ENCODE peak calls at places on chromosomes 1 and 21, in four cellular contexts. H, J, S and P are unnamed samples.
A peak's percentile ranks its signal among the peaks of the same experiment; 100 is the strongest.

GRCh38 chr1:19122668-19123067 is 87.4 kb downstream of the UBR4 start:
- DNase-seq in J (no peak), S (peak; percentile 56), H (peak; percentile 6), P (no peak)

GRCh38 chr1:119080586-119080985 is 59.9 kb downstream of the WARS2 start:
- DNase-seq in S (peak; percentile 35), H (peak; percentile 98), J (peak; percentile 60), P (peak; percentile 32)

GRCh38 chr1:38334930-38335592 is 288.5 kb upstream of the POU3F1 start:
- DNase-seq in S (no peak), H (no peak), J (no peak), P (no peak)

GRCh38 chr1:182664281-182664680 is 20.1 kb downstream of the RGS8 start:
- DNase-seq in H (no peak), J (no peak), S (no peak), P (no peak)

GRCh38 chr1:27520651-27521050 is 30.7 kb upstream of the WASF2 start:
- DNase-seq in J (no peak), S (no peak), H (no peak), P (peak; percentile 33)

GRCh38 chr1:178057863-178058576 is 35.9 kb upstream of the RASAL2 start:
- DNase-seq in H (peak; percentile 65), J (peak; percentile 42), S (peak; percentile 8), P (peak; percentile 60)

GRCh38 chr1:246195296-246195695 is 311.8 kb downstream of the SMYD3 start:
- DNase-seq in H (no peak), J (no peak), S (no peak), P (no peak)

GRCh38 chr1:25476186-25477097 is 45.7 kb downstream of the MACO1 start:
- DNase-seq in S (no peak), H (no peak), J (no peak), P (no peak)

GRCh38 chr21:45427331-45428271 is 22.6 kb downstream of the COL18A1 start:
- DNase-seq in J (peak; percentile 71), H (peak; percentile 95), S (peak; percentile 91), P (peak; percentile 59)

GRCh38 chr1:157137051-157137772 is 983 bp downstream of the ETV3 start:
- DNase-seq in J (no peak), H (no peak), S (no peak), P (peak; percentile 46)

GRCh38 chr1:167625040-167625823 is 4.8 kb upstream of the RCSD1 start:
- DNase-seq in J (no peak), S (no peak), H (no peak), P (no peak)

GRCh38 chr1:33219886-33220661 is 36.2 kb upstream of the ZNF362 start:
- DNase-seq in H (peak; percentile 36), S (peak; percentile 88), J (peak; percentile 16), P (no peak)

GRCh38 chr1:117681093-117681950 is 75.5 kb downstream of the TENT5C start:
- DNase-seq in H (no peak), J (peak; percentile 45), S (no peak), P (no peak)

GRCh38 chr1:45038240-45038639 is 26.2 kb downstream of the UROD start:
- DNase-seq in S (no peak), H (no peak), J (no peak), P (no peak)

GRCh38 chr1:5763971-5764370 is 228.3 kb downstream of the NPHP4 start:
- DNase-seq in S (no peak), H (no peak), J (no peak), P (no peak)

GRCh38 chr21:38811257-38811656 is 5.5 kb downstream of the ETS2 start:
- DNase-seq in J (peak; percentile 51), S (no peak), H (peak; percentile 97), P (no peak)

GRCh38 chr1:204455063-204455830 is 39.4 kb downstream of the PIK3C2B start:
- DNase-seq in S (no peak), H (no peak), J (peak; percentile 77), P (peak; percentile 96)

GRCh38 chr21:43331962-43332458 is 94.9 kb downstream of the SIK1 start:
- DNase-seq in J (no peak), H (peak; percentile 91), S (peak; percentile 45), P (no peak)

GRCh38 chr1:22045604-22046228 is 6.8 kb upstream of the CDC42 start:
- DNase-seq in J (no peak), S (no peak), H (no peak), P (no peak)

GRCh38 chr21:33197546-33197945 is 32.2 kb upstream of the IFNAR2 start:
- DNase-seq in J (peak; percentile 34), S (no peak), H (no peak), P (no peak)

GRCh38 chr1:82323144-82323543 is 522.4 kb downstream of the ADGRL2 start:
- DNase-seq in H (no peak), S (no peak), J (no peak), P (no peak)

GRCh38 chr1:21184266-21184665 is 7.6 kb upstream of the EIF4G3 start:
- DNase-seq in H (no peak), S (no peak), J (no peak), P (no peak)

GRCh38 chr1:18618546-18619466 is 11.8 kb upstream of the PAX7 start:
- DNase-seq in H (peak; percentile 18), S (peak; percentile 29), J (no peak), P (peak; percentile 59)

GRCh38 chr1:26357121-26357602 is 3.2 kb upstream of the CRYBG2 start:
- DNase-seq in S (peak; percentile 91), J (no peak), H (no peak), P (no peak)

GRCh38 chr1:153346067-153346723 is 2.4 kb downstream of the PGLYRP4 start:
- DNase-seq in H (no peak), J (no peak), S (no peak), P (no peak)

GRCh38 chr1:228647523-228648444 is 87.5 kb upstream of the RHOU start:
- DNase-seq in S (peak; percentile 29), J (peak; percentile 77), H (peak; percentile 13), P (peak; percentile 77)

GRCh38 chr1:16209847-16210407 is 2.5 kb downstream of the ARHGEF19 start:
- DNase-seq in S (no peak), H (no peak), J (no peak), P (peak; percentile 27)

GRCh38 chr21:42021751-42022430 is 11.7 kb upstream of the ZBTB21 start:
- DNase-seq in H (no peak), S (no peak), J (peak; percentile 66), P (peak; percentile 88)

GRCh38 chr21:42156690-42157605 is 62.0 kb upstream of the ABCG1 start:
- DNase-seq in J (no peak), S (no peak), H (no peak), P (peak; percentile 27)

GRCh38 chr1:243623831-243624230 is 226.2 kb downstream of the AKT3 start:
- DNase-seq in S (no peak), H (peak; percentile 40), J (no peak), P (no peak)

GRCh38 chr1:53517821-53518352 is 58.7 kb downstream of the DMRTB1 start:
- DNase-seq in J (no peak), S (no peak), H (no peak), P (no peak)

GRCh38 chr21:38770660-38771059 is 35.1 kb upstream of the ETS2 start:
- DNase-seq in S (no peak), H (no peak), J (no peak), P (no peak)

DNA sequence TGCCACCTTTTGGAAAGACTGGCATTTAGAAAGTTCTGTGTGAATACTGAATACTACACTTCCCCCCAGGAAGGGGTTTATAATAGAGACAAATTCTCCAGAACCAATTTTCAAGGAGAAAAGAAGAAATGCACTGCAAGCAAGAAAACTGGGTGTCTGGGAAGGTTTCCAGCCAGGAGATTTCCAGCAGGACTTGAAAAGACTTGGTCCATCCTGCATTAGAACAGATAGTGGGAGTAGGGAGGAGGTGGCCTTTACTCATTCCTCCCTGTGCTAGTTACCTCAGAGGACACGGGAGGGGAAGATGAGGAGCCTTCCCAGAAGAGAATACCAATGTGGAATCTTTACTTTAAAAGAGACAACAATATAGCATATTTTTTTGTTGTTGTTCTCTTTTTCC is 52.4 kb downstream of the FAM78B start:
- DNase-seq in H (no peak), J (no peak), S (no peak), P (no peak)
- H3K4me2 ChIP-seq in H (no peak overlapping the region), J (no peak overlapping the region), S (no peak overlapping the region), P (no peak overlapping the region)

DNA sequence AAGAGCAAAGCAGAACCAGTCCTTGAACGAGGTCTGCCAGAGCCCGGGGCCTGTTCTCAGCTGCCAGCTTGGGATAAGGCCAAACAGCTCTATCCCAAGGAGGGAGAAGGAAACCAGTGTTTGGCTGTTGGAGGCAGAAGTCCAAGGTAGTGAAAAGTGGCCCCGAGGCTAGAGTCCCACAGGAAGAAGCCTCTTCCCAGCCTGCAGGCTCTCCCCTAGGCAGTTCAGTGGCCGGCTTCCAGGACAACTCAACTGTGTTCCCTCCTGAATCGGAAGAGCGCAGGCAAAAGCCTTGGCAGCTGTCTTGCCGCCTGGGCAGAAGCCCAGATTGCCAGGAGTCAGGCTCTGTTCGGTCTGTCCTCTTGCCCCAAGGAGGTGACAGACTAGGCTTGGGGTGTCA is 19.3 kb downstream of the QSOX1 start:
- DNase-seq in H (peak; percentile 39), S (no peak), J (no peak), P (no peak)
- H3K4me2 ChIP-seq in H (no peak overlapping the region), S (no peak overlapping the region), J (no peak overlapping the region), P (no peak overlapping the region)

GRCh38 chr1:60173729-60174128 is 100.2 kb upstream of the C1orf87 start:
- DNase-seq in J (no peak), H (no peak), S (no peak), P (no peak)

GRCh38 chr1:60173006-60173405 is 99.4 kb upstream of the C1orf87 start:
- DNase-seq in J (no peak), S (no peak), H (no peak), P (no peak)

GRCh38 chr1:60169206-60169605 is 95.6 kb upstream of the C1orf87 start:
- DNase-seq in H (peak; percentile 63), S (no peak), J (no peak), P (no peak)

GRCh38 chr1:60170709-60171108 is 97.1 kb upstream of the C1orf87 start:
- DNase-seq in J (no peak), H (no peak), S (no peak), P (no peak)

GRCh38 chr1:60171793-60172192 is 98.2 kb upstream of the C1orf87 start:
- DNase-seq in S (no peak), J (no peak), H (peak; percentile 93), P (no peak)
- H3K4me2 ChIP-seq in S (no peak overlapping the region), J (no peak overlapping the region), H (peak overlapping the region; percentile 20), P (no peak overlapping the region)

GRCh38 chr1:41650176-41650519 is 165.7 kb upstream of the EDN2 start:
- DNase-seq in H (no peak), J (no peak), S (no peak), P (no peak)
- H3K4me2 ChIP-seq in H (peak overlapping the region; percentile 55), J (no peak overlapping the region), S (no peak overlapping the region), P (no peak overlapping the region)